ENCODE peak calls at places on chromosomes 2 and 18, in four cellular contexts. J, T, B and H are unnamed samples.

GRCh38 chr2:36568533-36569246 is 29.3 kb downstream of the FEZ2 start:
- DNase-seq in J (no peak), T (no peak), B (no peak), H (no peak)

GRCh38 chr18:32802606-32803451 is 30.0 kb upstream of the KLHL14 start:
- DNase-seq in J (no peak), T (no peak), B (peak; percentile 43), H (no peak)

GRCh38 chr2:67565761-67566160 is 168.6 kb downstream of the ETAA1 start:
- DNase-seq in J (no peak), T (no peak), B (no peak), H (no peak)

GRCh38 chr2:28578768-28579167 is 82.9 kb downstream of the PLB1 start:
- DNase-seq in J (no peak), T (no peak), B (no peak), H (no peak)

GRCh38 chr2:3639653-3640052 is 18.3 kb upstream of the ALLC start:
- DNase-seq in J (no peak), T (no peak), B (no peak), H (no peak)

GRCh38 chr2:37795938-37796337 is 124.5 kb upstream of the CDC42EP3 start:
- DNase-seq in J (peak; percentile 20), T (no peak), B (no peak), H (no peak)

GRCh38 chr2:145752091-145752806 is 1232.3 kb upstream of the ZEB2 start:
- DNase-seq in J (peak; percentile 61), T (peak; percentile 61), B (peak; percentile 93), H (no peak)

GRCh38 chr2:121375621-121376159 is 90.7 kb upstream of the TFCP2L1 start:
- DNase-seq in J (no peak), T (no peak), B (no peak), H (no peak)

GRCh38 chr2:32427672-32428622 is 71.1 kb downstream of the BIRC6 start:
- DNase-seq in J (peak; percentile 12), T (no peak), B (no peak), H (no peak)

GRCh38 chr18:48605408-48605845 is 66.6 kb downstream of the CTIF start:
- DNase-seq in J (peak; percentile 32), T (peak; percentile 74), B (peak; percentile 73), H (peak; percentile 23)

GRCh38 chr2:58553937-58554336 is 312.8 kb upstream of the FANCL start:
- DNase-seq in J (peak; percentile 23), T (peak; percentile 9), B (peak; percentile 10), H (no peak)

GRCh38 chr2:229620759-229621158 is 93.6 kb downstream of the DNER start:
- DNase-seq in J (no peak), T (no peak), B (no peak), H (no peak)

GRCh38 chr2:54572262-54572635 is 116.1 kb downstream of the SPTBN1 start:
- DNase-seq in J (peak; percentile 30), T (peak; percentile 64), B (peak; percentile 93), H (no peak)

GRCh38 chr18:68960355-68960754 is 162.5 kb downstream of the CCDC102B start:
- DNase-seq in J (no peak), T (no peak), B (no peak), H (no peak)

GRCh38 chr2:239401450-239402227 is 819 bp upstream of the HDAC4 start:
- DNase-seq in J (peak; percentile 92), T (peak; percentile 95), B (peak; percentile 91), H (peak; percentile 78)

GRCh38 chr2:4715065-4715464 is 977.1 kb upstream of the SOX11 start:
- DNase-seq in J (no peak), T (no peak), B (no peak), H (no peak)
- TF ChIP-seq FOXK2 in J (no peak), T (no peak), B (no peak), H (no peak)

DNA sequence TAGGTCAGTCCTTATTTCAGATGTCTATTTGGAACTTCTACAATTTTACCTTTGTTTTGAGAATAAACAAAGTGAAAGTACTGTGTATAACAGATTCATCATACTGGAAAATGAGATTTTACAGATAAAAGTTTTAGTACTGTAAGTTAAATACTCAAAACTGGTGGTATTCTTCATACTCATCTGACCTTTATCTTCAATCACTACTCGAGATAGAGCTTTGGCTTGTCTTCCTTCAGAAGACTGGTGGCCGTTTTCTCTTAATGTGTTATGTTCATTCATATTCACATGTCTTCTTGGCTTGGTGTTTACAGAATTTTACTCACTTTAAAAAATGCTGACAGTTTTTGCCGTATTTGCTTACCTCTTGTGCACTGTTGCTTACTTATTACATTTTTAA is 2.1 kb downstream of the SPOPL start:
- DNase-seq in J (no peak), T (no peak), B (no peak), H (no peak)
- TF ChIP-seq FOXK2 in J (no peak), T (no peak), B (no peak), H (no peak)

GRCh38 chr2:131085646-131086045 is 7.6 kb downstream of the FAM168B start:
- DNase-seq in J (no peak), T (no peak), B (no peak), H (no peak)

GRCh38 chr2:131077966-131078365 is 15.3 kb downstream of the FAM168B start:
- DNase-seq in J (no peak), T (no peak), B (no peak), H (no peak)

GRCh38 chr2:131077182-131077846 is 15.9 kb downstream of the FAM168B start:
- DNase-seq in J (no peak), T (no peak), B (no peak), H (no peak)

GRCh38 chr2:131076707-131077106 is 16.6 kb downstream of the FAM168B start:
- DNase-seq in J (no peak), T (no peak), B (peak; percentile 57), H (no peak)

DNA sequence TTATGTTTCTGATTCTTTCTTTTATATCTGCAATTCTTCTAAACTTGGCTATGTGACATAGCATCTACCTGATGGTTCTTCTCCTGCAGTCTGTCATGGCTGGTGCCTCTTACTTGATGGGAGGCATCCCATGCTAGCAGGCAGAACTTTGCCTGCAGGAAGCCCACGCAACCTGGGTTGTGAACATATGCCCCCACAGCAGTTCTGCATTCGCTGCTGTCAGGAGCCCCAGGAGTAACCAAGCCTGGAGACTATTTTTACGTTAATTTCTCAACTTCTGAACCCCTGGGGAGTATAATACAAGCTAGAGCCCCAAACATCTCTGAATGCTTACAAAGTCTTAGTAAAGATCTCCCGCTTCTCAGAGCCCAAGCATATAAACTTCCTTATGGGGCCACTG is 12.1 kb downstream of the FAM168B start:
- DNase-seq in J (no peak), T (no peak), B (no peak), H (no peak)
- TF ChIP-seq FOXK2 in J (no peak), T (no peak), B (no peak), H (no peak)

DNA sequence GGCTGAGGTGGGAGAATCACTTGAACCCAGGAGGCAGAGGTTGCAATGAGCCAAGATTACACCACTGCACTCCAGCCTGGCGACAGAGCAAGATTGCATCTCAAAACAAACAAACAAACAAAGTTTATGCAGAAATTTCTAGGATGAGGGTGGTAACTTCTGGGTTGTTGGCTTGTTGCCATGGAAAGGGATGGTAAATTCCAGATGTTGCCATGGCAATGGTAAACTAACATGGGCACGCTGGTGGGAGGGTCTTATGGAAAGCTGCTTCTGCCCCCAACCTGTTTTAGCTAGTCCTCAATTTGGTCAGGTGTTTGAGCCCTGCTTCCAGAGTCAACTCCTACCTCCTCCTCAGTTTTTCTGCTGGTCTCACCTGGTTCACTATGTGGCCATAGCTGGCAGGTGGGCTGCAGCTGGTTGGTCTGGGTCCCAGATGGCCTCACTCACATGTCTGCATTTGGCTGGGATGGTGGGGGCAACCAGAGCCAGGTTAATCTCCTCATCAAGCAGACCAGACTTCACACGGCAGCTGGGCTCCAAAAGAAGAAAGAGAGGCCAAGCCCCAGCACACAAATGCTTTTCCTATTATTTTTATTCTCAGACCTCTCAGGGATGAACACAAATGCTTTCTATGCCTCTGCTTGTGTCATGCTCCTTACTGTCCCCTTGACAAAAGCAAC is 26.6 kb upstream of the TEX44 start:
- DNase-seq in J (no peak), T (no peak), B (no peak), H (no peak)
- TF ChIP-seq FOXK2 in J (no peak), T (no peak), B (no peak), H (no peak)

GRCh38 chr2:162243305-162243693 is at the start of gene FAP:
- DNase-seq in J (no peak), T (no peak), B (no peak), H (no peak)
- TF ChIP-seq FOXK2 in J (no peak), T (no peak), B (no peak), H (no peak)